ENCODE peak calls at places on chromosomes 7 and 10, in ten cellular contexts. Z, Q, D, C, F, K, W, N, X and M are unnamed samples.

GRCh38 chr7:43838201-43838659 is 31.1 kb downstream of the MRPS24 start:
- DNase-seq in Z (no peak), Q (no peak), D (no peak), C (no peak), F (no peak), K (no peak), W (no peak), N (no peak), X (no peak), M (no peak)

GRCh38 chr10:93514496-93514895 is 18.1 kb downstream of the CEP55 start:
- DNase-seq in Z (no peak), Q (no peak), D (no peak), C (no peak), F (no peak), K (peak; percentile 51), W (no peak), N (no peak), X (no peak), M (no peak)

GRCh38 chr7:101951757-101952156 is 134.3 kb downstream of the CUX1 start:
- DNase-seq in Z (no peak), Q (no peak), D (no peak), C (no peak), F (no peak), K (no peak), W (no peak), N (no peak), X (no peak), M (no peak)

GRCh38 chr7:157438121-157439025 is 101.6 kb downstream of the DNAJB6 start:
- DNase-seq in Z (no peak), Q (no peak), D (no peak), C (no peak), F (no peak), K (no peak), W (no peak), N (no peak), X (no peak), M (peak; percentile 4)

GRCh38 chr10:114520453-114520852 is 116.2 kb upstream of the AFAP1L2 start:
- DNase-seq in Z (no peak), Q (peak; percentile 84), D (peak; percentile 85), C (peak; percentile 72), F (no peak), K (peak; percentile 95), W (no peak), N (no peak), X (no peak), M (peak; percentile 79)

GRCh38 chr7:42347616-42348015 is 110.6 kb upstream of the GLI3 start:
- DNase-seq in Z (no peak), Q (no peak), D (no peak), C (no peak), F (no peak), K (no peak), W (no peak), N (no peak), X (no peak), M (no peak)

GRCh38 chr7:157612664-157613561 is 276.1 kb downstream of the DNAJB6 start:
- DNase-seq in Z (peak; percentile 81), Q (no peak), D (no peak), C (peak; percentile 13), F (no peak), K (peak; percentile 0), W (peak; percentile 81), N (peak; percentile 40), X (no peak), M (peak; percentile 4)

GRCh38 chr7:156604311-156604710 is 36.3 kb upstream of the RNF32 start:
- DNase-seq in Z (no peak), Q (peak; percentile 12), D (no peak), C (no peak), F (no peak), K (no peak), W (peak; percentile 31), N (no peak), X (no peak), M (no peak)

GRCh38 chr7:116782177-116782711 is 80.1 kb upstream of the CAPZA2 start:
- DNase-seq in Z (no peak), Q (peak; percentile 87), D (peak; percentile 74), C (peak; percentile 56), F (peak; percentile 99), K (peak; percentile 73), W (no peak), N (no peak), X (no peak), M (peak; percentile 94)

GRCh38 chr10:11178606-11179221 is 161.0 kb downstream of the CELF2 start:
- DNase-seq in Z (peak; percentile 98), Q (no peak), D (no peak), C (peak; percentile 78), F (no peak), K (peak; percentile 56), W (peak; percentile 71), N (peak; percentile 86), X (peak; percentile 100), M (peak; percentile 69)

GRCh38 chr7:3300221-3300650 is 816 bp upstream of the SDK1 start:
- DNase-seq in Z (no peak), Q (peak; percentile 6), D (no peak), C (peak; percentile 62), F (no peak), K (peak; percentile 28), W (no peak), N (no peak), X (no peak), M (no peak)

GRCh38 chr10:86642499-86642898 is 11.8 kb upstream of the OPN4 start:
- DNase-seq in Z (no peak), Q (peak; percentile 92), D (peak; percentile 39), C (peak; percentile 44), F (no peak), K (no peak), W (no peak), N (no peak), X (no peak), M (peak; percentile 16)

GRCh38 chr10:72719941-72720592 is 28.1 kb downstream of the MCU start:
- DNase-seq in Z (no peak), Q (no peak), D (no peak), C (peak; percentile 13), F (no peak), K (no peak), W (no peak), N (no peak), X (no peak), M (no peak)
- H3K4me3 ChIP-seq in Z (no peak overlapping the region), Q (no peak overlapping the region), D (no peak overlapping the region), C (no peak overlapping the region), F (no peak overlapping the region), K (no peak overlapping the region), W (no peak overlapping the region), N (no peak overlapping the region), X (no peak overlapping the region), M (no peak overlapping the region)

DNA sequence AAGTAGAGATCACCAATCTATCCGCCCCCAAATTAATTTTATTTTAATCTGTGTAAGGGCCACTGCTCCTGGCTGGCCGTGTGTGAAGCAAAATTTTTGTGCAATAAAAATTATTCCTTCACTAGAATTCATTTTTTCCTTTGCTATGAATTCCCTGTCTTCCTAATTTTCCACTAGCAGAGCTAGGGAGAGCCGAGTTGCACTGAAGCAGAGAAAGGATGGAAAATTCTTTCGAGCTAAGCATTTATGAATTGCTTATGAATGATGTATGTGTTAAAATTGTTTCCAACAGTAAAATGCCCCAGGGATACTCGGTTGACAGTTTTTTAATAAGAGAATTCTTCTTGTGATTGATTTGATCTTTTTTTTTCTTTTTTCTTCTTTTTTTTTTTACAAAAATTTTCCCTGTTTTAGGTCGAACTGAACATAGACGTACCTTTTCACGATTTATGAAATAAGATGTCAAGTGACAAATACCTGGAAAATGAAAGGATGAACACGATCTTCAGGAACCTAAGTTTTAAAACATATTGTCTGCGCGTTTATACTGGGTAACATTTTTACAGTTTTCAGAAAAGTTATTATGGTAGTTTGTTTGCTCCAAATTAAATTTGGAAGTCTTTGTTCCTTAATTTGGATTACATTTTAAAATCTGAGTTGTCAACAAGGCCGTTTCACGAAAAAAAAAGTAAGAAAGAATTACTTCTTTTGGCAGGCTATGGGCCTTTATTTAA is 288.8 kb upstream of the NFE2L3 start:
- DNase-seq in Z (no peak), Q (no peak), D (no peak), C (no peak), F (no peak), K (no peak), W (no peak), N (no peak), X (no peak), M (peak; percentile 25)
- H3K4me3 ChIP-seq in Z (no peak overlapping the region), Q (peak overlapping the region; percentile 33), D (no peak overlapping the region), C (no peak overlapping the region), F (no peak overlapping the region), K (no peak overlapping the region), W (no peak overlapping the region), N (peak overlapping the region; percentile 46), X (no peak overlapping the region), M (no peak overlapping the region)

DNA sequence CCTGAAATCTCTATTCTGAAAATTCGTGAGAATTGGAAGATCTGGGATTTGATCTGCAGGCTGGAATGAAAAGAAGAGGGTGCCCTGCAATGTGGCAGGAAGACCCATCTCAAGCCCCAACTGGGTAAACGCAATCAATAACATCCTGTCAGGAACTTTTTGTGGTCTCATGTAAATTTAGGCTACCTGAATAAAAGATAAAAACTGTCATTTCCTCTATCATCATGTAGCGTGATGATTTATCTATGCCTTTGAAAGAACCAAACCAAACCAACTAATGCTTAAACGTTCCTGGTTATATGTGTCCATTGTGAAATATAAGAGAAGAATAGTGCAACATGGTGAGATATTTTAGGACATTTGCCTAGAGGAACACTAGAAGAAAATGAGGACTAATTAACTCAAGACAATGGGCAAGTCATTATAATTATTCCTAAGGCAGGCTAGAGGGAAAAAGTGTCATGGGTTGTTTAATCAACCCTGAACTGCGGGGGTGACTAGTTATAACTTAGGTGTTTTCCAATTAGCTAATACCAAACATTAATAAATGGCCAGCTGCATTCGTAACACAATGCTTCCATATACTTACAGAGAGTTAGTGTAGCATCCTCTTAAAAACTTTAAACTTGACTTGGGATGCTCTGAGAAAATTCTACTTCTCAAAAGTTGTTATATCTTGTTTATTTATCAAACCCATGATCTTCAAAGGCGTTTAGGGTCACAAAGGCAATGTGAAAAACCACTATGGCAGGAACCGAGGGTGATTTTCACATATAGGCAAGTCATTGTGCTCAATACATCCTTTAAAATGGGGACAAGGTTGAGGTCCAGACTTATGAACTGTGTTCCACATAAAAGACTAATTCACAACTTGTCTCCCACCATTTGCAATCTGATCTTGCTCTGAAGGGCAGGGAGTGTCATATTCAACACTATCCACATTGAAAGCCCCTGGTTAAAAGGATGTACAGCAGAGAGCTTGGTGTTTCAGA is 48.6 kb upstream of the ADO start:
- DNase-seq in Z (no peak), Q (no peak), D (no peak), C (no peak), F (no peak), K (no peak), W (no peak), N (no peak), X (no peak), M (no peak)
- H3K4me3 ChIP-seq in Z (no peak overlapping the region), Q (no peak overlapping the region), D (no peak overlapping the region), C (no peak overlapping the region), F (no peak overlapping the region), K (no peak overlapping the region), W (no peak overlapping the region), N (no peak overlapping the region), X (no peak overlapping the region), M (no peak overlapping the region)

DNA sequence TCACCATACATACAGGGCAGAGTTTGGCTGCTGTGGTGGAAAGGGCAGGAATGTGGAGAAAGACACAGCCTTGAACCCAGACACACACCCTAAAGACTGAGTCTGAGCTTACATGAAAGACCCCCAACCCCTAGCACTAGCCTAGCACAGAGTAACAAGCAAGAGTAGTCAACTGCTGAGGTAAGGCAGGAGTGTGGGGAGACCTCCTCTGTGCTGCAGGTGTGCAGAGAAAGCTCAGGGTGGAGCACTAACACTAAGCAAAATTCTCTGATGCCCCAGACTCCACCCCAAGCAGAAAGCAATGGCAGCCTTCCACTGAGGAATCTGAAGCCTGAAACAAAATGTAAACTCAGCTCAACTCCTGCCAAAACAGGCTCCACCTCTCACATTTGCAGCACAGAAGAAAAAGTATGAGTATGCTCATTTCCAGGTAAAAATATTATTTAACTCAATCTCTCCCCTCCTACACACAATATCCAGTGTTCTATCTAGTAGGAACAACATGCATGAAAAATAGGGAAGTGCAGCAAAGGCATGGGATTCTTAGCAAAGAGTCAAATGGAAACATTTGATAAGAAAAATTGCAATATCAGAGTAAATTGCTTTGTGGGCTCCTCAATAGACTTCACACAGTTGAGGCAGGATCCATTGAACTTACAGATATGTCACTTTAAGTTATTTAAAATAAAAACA is 151.1 kb downstream of the ANK3 start:
- DNase-seq in Z (peak; percentile 13), Q (peak; percentile 49), D (peak; percentile 60), C (peak; percentile 14), F (peak; percentile 64), K (peak; percentile 84), W (no peak), N (no peak), X (no peak), M (peak; percentile 64)
- H3K4me3 ChIP-seq in Z (no peak overlapping the region), Q (no peak overlapping the region), D (no peak overlapping the region), C (no peak overlapping the region), F (no peak overlapping the region), K (no peak overlapping the region), W (no peak overlapping the region), N (peak overlapping the region; percentile 81), X (no peak overlapping the region), M (no peak overlapping the region)